ENCODE peak calls at places on chromosomes 3 and 15, in eight cellular contexts. L is body of pancreas, R is HCT116, K is right atrium auricular region, N is fibroblast of lung, D is upper lobe of right lung, H is pancreas, X is colonic mucosa. P is an unnamed sample.

GRCh38 chr15:77632760-77633133 is at the start of gene LINGO1:
- DNase-seq in L (peak), R (no peak), K (no peak), N (peak), D (no peak), H (peak), X (no peak), P (no peak)

GRCh38 chr3:35814531-35814930 is 175.2 kb downstream of the ARPP21 start:
- DNase-seq in L (no peak), R (no peak), K (no peak), N (no peak), D (no peak), H (no peak), X (no peak), P (no peak)

GRCh38 chr15:77187751-77188464 is 117.0 kb upstream of the TSPAN3 start:
- DNase-seq in L (no peak), R (no peak), K (peak), N (peak), D (no peak), H (no peak), X (peak), P (no peak)

GRCh38 chr3:5194341-5194740 is 6.8 kb downstream of the EDEM1 start:
- DNase-seq in L (no peak), R (no peak), K (no peak), N (no peak), D (no peak), H (no peak), X (no peak), P (no peak)

GRCh38 chr3:20608054-20608738 is 422.2 kb upstream of the SGO1 start:
- DNase-seq in L (no peak), R (no peak), K (no peak), N (no peak), D (no peak), H (no peak), X (no peak), P (no peak)

GRCh38 chr3:52349131-52349530 is 33.0 kb downstream of the DNAH1 start:
- DNase-seq in L (no peak), R (no peak), K (no peak), N (no peak), D (no peak), H (no peak), X (no peak), P (no peak)

GRCh38 chr3:7607669-7608068 is 746.8 kb downstream of the GRM7 start:
- DNase-seq in L (no peak), R (no peak), K (no peak), N (no peak), D (no peak), H (no peak), X (no peak), P (no peak)

GRCh38 chr3:139354661-139355060 is 10.8 kb downstream of the MRPS22 start:
- DNase-seq in L (no peak), R (no peak), K (no peak), N (no peak), D (no peak), H (no peak), X (no peak), P (no peak)

GRCh38 chr3:61667417-61668213 is 106.2 kb downstream of the PTPRG start:
- DNase-seq in L (no peak), R (no peak), K (no peak), N (no peak), D (no peak), H (no peak), X (no peak), P (no peak)

DNA sequence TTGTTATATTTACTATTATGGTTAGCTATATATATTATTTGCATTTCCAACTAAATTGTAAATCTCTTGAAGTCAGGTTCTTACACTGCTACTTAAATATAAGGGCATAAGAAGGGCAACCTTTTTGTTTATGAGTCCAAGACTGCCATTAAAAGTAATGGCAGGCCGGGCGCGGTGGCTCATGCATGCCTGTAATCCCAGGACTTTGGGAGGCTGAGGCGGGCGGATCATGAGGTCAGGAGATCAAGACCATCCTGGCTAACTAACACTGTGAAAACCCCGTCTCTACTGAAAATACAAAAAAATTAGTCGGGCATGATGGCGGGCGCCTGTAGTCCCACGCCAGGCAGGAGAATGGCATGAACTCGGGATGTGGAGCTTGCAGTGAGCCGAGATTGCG is 2.9 kb upstream of the P2RY1 start:
- DNase-seq in L (no peak), R (no peak), K (no peak), N (no peak), D (no peak), H (no peak), X (no peak), P (no peak)
- H3K27ac ChIP-seq in L (no peak), R (no peak), K (no peak), N (no peak), D (no peak), H (no peak), X (no peak), P (no peak)

GRCh38 chr3:14393440-14394111 is 8.8 kb upstream of the SLC6A6 start:
- DNase-seq in L (no peak), R (no peak), K (no peak), N (peak), D (no peak), H (no peak), X (no peak), P (no peak)
- TF ChIP-seq CTCF in L (no peak), R (no peak), K (no peak), N (no peak), D (no peak), H (no peak), X (no peak), P (no peak)

DNA sequence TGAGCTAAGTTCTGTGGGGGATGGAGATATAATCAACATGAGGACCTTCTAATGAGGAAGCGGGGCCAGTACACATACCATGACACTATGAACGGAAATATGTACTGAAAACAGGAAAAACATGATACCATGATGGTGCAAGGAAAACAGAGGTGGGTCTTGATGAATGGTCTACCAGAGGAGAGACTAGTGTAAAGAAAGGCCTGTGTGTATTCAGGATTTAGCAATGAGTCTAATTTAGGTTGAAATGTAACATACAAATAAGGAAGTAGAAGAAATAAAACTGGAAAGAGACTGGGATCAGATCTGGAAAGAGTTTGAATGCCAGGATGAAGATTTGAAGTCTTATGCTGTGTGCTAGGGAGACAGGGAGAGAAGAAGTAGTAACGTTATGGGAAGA is 38.9 kb upstream of the TPRG1 start:
- DNase-seq in L (no peak), R (no peak), K (no peak), N (no peak), D (no peak), H (no peak), X (no peak), P (no peak)
- H3K27ac ChIP-seq in L (no peak), R (peak), K (peak), N (no peak), D (peak), H (no peak), X (peak), P (no peak)

GRCh38 chr15:29925227-29926082 is 103.2 kb upstream of the TJP1 start:
- DNase-seq in L (peak), R (peak), K (no peak), N (peak), D (peak), H (peak), X (peak), P (peak)

GRCh38 chr15:29921130-29921601 is 98.9 kb upstream of the TJP1 start:
- DNase-seq in L (no peak), R (peak), K (no peak), N (peak), D (no peak), H (no peak), X (no peak), P (peak)

GRCh38 chr15:29922191-29922590 is 99.9 kb upstream of the TJP1 start:
- DNase-seq in L (no peak), R (no peak), K (no peak), N (no peak), D (no peak), H (no peak), X (no peak), P (no peak)

GRCh38 chr15:29924750-29925149 is 102.5 kb upstream of the TJP1 start:
- DNase-seq in L (peak), R (no peak), K (no peak), N (peak), D (no peak), H (peak), X (no peak), P (peak)

DNA sequence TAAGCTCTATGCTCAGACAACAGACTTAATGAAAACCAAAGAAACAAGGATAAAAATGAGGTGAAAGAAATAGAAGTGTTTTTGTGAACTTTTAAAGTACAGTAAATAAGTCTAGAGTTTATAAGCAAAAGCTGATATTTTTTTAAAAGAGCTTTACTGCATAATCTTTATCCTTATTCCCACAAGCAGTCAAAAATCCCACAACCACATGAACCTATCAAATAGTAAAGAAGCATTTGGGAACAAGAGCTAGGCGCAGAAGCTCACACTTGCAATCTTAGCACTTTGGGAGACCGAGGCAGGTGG is 103.8 kb upstream of the TJP1 start:
- DNase-seq in L (no peak), R (no peak), K (no peak), N (no peak), D (no peak), H (no peak), X (no peak), P (no peak)
- TF ChIP-seq CTCF in L (no peak), R (no peak), K (no peak), N (no peak), D (no peak), H (no peak), X (no peak), P (no peak)